ENCODE peak calls at places on chromosomes 7 and 10, in eight cellular contexts. One of them, this sample, is unnamed.

GRCh38 chr10:123379156-123379555 is 225.0 kb downstream of the BUB3 start:
- DNase-seq in transverse colon: no peak
- DNase-seq in HCT116: no peak
- DNase-seq in body of pancreas: no peak
- DNase-seq in ovary: no peak
- DNase-seq in A549: no peak
- DNase-seq in tibial nerve: no peak
- DNase-seq in stomach: no peak
- DNase-seq in this sample: no peak

GRCh38 chr10:71840177-71840711 is 10.8 kb downstream of the PSAP start:
- DNase-seq in ovary: peak
- DNase-seq in transverse colon: peak
- DNase-seq in HCT116: no peak
- DNase-seq in body of pancreas: peak
- DNase-seq in A549: peak
- DNase-seq in tibial nerve: peak
- DNase-seq in stomach: peak
- DNase-seq in this sample: peak

GRCh38 chr7:130959743-130960207 is 225.8 kb upstream of the KLF14 start:
- DNase-seq in HCT116: peak
- DNase-seq in ovary: no peak
- DNase-seq in stomach: no peak
- DNase-seq in A549: peak
- DNase-seq in body of pancreas: no peak
- DNase-seq in transverse colon: no peak
- DNase-seq in tibial nerve: no peak
- DNase-seq in this sample: no peak

GRCh38 chr10:110498982-110499795 is 1.5 kb downstream of the DUSP5 start:
- DNase-seq in A549: peak
- DNase-seq in transverse colon: peak
- DNase-seq in tibial nerve: no peak
- DNase-seq in ovary: no peak
- DNase-seq in HCT116: no peak
- DNase-seq in body of pancreas: no peak
- DNase-seq in stomach: peak
- DNase-seq in this sample: peak

GRCh38 chr7:69205576-69205975 is 392.7 kb upstream of the AUTS2 start:
- DNase-seq in tibial nerve: no peak
- DNase-seq in transverse colon: no peak
- DNase-seq in A549: no peak
- DNase-seq in stomach: no peak
- DNase-seq in HCT116: no peak
- DNase-seq in body of pancreas: no peak
- DNase-seq in ovary: no peak
- DNase-seq in this sample: no peak

GRCh38 chr7:96238976-96239766 is 82.7 kb downstream of the SLC25A13 start:
- DNase-seq in body of pancreas: no peak
- DNase-seq in A549: no peak
- DNase-seq in ovary: no peak
- DNase-seq in HCT116: no peak
- DNase-seq in tibial nerve: no peak
- DNase-seq in stomach: no peak
- DNase-seq in transverse colon: no peak
- DNase-seq in this sample: no peak

GRCh38 chr10:133167693-133168616 is 7.9 kb downstream of the KNDC1 start:
- DNase-seq in ovary: no peak
- DNase-seq in body of pancreas: no peak
- DNase-seq in HCT116: no peak
- DNase-seq in stomach: no peak
- DNase-seq in transverse colon: no peak
- DNase-seq in A549: no peak
- DNase-seq in tibial nerve: no peak
- DNase-seq in this sample: no peak

GRCh38 chr10:69435966-69436520 is 15.2 kb upstream of the TSPAN15 start:
- DNase-seq in body of pancreas: no peak
- DNase-seq in stomach: no peak
- DNase-seq in HCT116: no peak
- DNase-seq in ovary: no peak
- DNase-seq in transverse colon: no peak
- DNase-seq in tibial nerve: no peak
- DNase-seq in A549: no peak
- DNase-seq in this sample: no peak

GRCh38 chr7:129859188-129859587 is 93.6 kb downstream of the UBE2H start:
- DNase-seq in A549: no peak
- DNase-seq in HCT116: no peak
- DNase-seq in ovary: no peak
- DNase-seq in body of pancreas: no peak
- DNase-seq in transverse colon: no peak
- DNase-seq in stomach: no peak
- DNase-seq in tibial nerve: no peak
- DNase-seq in this sample: no peak

GRCh38 chr7:26078437-26079362 is 73.3 kb upstream of the NFE2L3 start:
- DNase-seq in ovary: peak
- DNase-seq in body of pancreas: peak
- DNase-seq in tibial nerve: peak
- DNase-seq in A549: peak
- DNase-seq in HCT116: peak
- DNase-seq in transverse colon: peak
- DNase-seq in stomach: peak
- DNase-seq in this sample: peak

GRCh38 chr7:130486114-130486962 is 5.5 kb upstream of the MEST start:
- DNase-seq in ovary: peak
- DNase-seq in HCT116: peak
- DNase-seq in tibial nerve: no peak
- DNase-seq in body of pancreas: peak
- DNase-seq in transverse colon: peak
- DNase-seq in A549: peak
- DNase-seq in stomach: peak
- DNase-seq in this sample: peak

GRCh38 chr7:41834805-41835694 is 132.2 kb upstream of the INHBA start:
- DNase-seq in ovary: no peak
- DNase-seq in body of pancreas: no peak
- DNase-seq in stomach: no peak
- DNase-seq in transverse colon: no peak
- DNase-seq in A549: no peak
- DNase-seq in tibial nerve: no peak
- DNase-seq in HCT116: no peak
- DNase-seq in this sample: no peak

GRCh38 chr10:43871004-43871439 is 222.3 kb upstream of the ZNF32 start:
- DNase-seq in ovary: no peak
- DNase-seq in HCT116: no peak
- DNase-seq in tibial nerve: no peak
- DNase-seq in A549: no peak
- DNase-seq in stomach: no peak
- DNase-seq in transverse colon: no peak
- DNase-seq in body of pancreas: no peak
- DNase-seq in this sample: no peak

GRCh38 chr10:71765176-71765906 is 8.0 kb downstream of the VSIR start:
- DNase-seq in A549: peak
- DNase-seq in transverse colon: no peak
- DNase-seq in tibial nerve: no peak
- DNase-seq in ovary: no peak
- DNase-seq in HCT116: no peak
- DNase-seq in body of pancreas: no peak
- DNase-seq in stomach: no peak
- DNase-seq in this sample: no peak

GRCh38 chr7:149209518-149210269 is 14.3 kb downstream of the ZNF282 start:
- DNase-seq in ovary: no peak
- DNase-seq in HCT116: peak
- DNase-seq in transverse colon: peak
- DNase-seq in A549: peak
- DNase-seq in body of pancreas: no peak
- DNase-seq in tibial nerve: no peak
- DNase-seq in stomach: peak
- DNase-seq in this sample: peak

GRCh38 chr7:9307131-9307530 is 873.7 kb downstream of the NXPH1 start:
- DNase-seq in stomach: no peak
- DNase-seq in A549: no peak
- DNase-seq in body of pancreas: no peak
- DNase-seq in tibial nerve: no peak
- DNase-seq in transverse colon: no peak
- DNase-seq in ovary: no peak
- DNase-seq in HCT116: no peak
- DNase-seq in this sample: no peak

GRCh38 chr10:102770792-102771191 is 27.0 kb downstream of the WBP1L start:
- DNase-seq in body of pancreas: peak
- DNase-seq in A549: no peak
- DNase-seq in stomach: no peak
- DNase-seq in HCT116: no peak
- DNase-seq in ovary: peak
- DNase-seq in tibial nerve: no peak
- DNase-seq in transverse colon: no peak
- DNase-seq in this sample: no peak

GRCh38 chr7:50220280-50220679 is 84.2 kb upstream of the IKZF1 start:
- DNase-seq in HCT116: no peak
- DNase-seq in A549: no peak
- DNase-seq in tibial nerve: no peak
- DNase-seq in stomach: no peak
- DNase-seq in body of pancreas: no peak
- DNase-seq in ovary: no peak
- DNase-seq in transverse colon: no peak
- DNase-seq in this sample: no peak

GRCh38 chr10:74871595-74872382 is 45.4 kb downstream of the KAT6B start:
- DNase-seq in stomach: no peak
- DNase-seq in HCT116: no peak
- DNase-seq in body of pancreas: no peak
- DNase-seq in tibial nerve: no peak
- DNase-seq in A549: no peak
- DNase-seq in transverse colon: peak
- DNase-seq in ovary: no peak
- DNase-seq in this sample: no peak

GRCh38 chr7:90625562-90625961 is 29.4 kb downstream of the CDK14 start:
- DNase-seq in ovary: peak
- DNase-seq in body of pancreas: peak
- DNase-seq in A549: no peak
- DNase-seq in tibial nerve: no peak
- DNase-seq in stomach: no peak
- DNase-seq in HCT116: no peak
- DNase-seq in transverse colon: peak
- DNase-seq in this sample: no peak

GRCh38 chr7:512541-513311 is 6.9 kb downstream of the PDGFA start:
- DNase-seq in HCT116: no peak
- DNase-seq in tibial nerve: no peak
- DNase-seq in transverse colon: peak
- DNase-seq in body of pancreas: peak
- DNase-seq in stomach: peak
- DNase-seq in ovary: no peak
- DNase-seq in A549: no peak
- DNase-seq in this sample: peak

GRCh38 chr7:97015279-97015678 is 9.4 kb downstream of the DLX5 start:
- DNase-seq in transverse colon: no peak
- DNase-seq in ovary: no peak
- DNase-seq in stomach: no peak
- DNase-seq in body of pancreas: no peak
- DNase-seq in A549: no peak
- DNase-seq in tibial nerve: no peak
- DNase-seq in HCT116: no peak
- DNase-seq in this sample: no peak

GRCh38 chr10:30398788-30399187 is 35.2 kb upstream of the MAP3K8 start:
- DNase-seq in HCT116: no peak
- DNase-seq in ovary: no peak
- DNase-seq in body of pancreas: no peak
- DNase-seq in transverse colon: no peak
- DNase-seq in stomach: no peak
- DNase-seq in A549: peak
- DNase-seq in tibial nerve: no peak
- DNase-seq in this sample: no peak

GRCh38 chr7:48246073-48246472 is 74.8 kb downstream of the ABCA13 start:
- DNase-seq in A549: no peak
- DNase-seq in ovary: no peak
- DNase-seq in tibial nerve: no peak
- DNase-seq in stomach: no peak
- DNase-seq in transverse colon: no peak
- DNase-seq in HCT116: no peak
- DNase-seq in body of pancreas: no peak
- DNase-seq in this sample: no peak

GRCh38 chr7:104482362-104483042 is 154.1 kb downstream of the LHFPL3 start:
- DNase-seq in HCT116: no peak
- DNase-seq in body of pancreas: peak
- DNase-seq in transverse colon: peak
- DNase-seq in tibial nerve: no peak
- DNase-seq in ovary: no peak
- DNase-seq in A549: no peak
- DNase-seq in stomach: no peak
- DNase-seq in this sample: no peak
- TF ChIP-seq POLR2A in HCT116: no peak
- TF ChIP-seq POLR2A in body of pancreas: no peak
- TF ChIP-seq POLR2A in transverse colon: no peak
- TF ChIP-seq POLR2A in tibial nerve: no peak
- TF ChIP-seq POLR2A in ovary: no peak
- TF ChIP-seq POLR2A in A549: no peak
- TF ChIP-seq POLR2A in stomach: no peak
- TF ChIP-seq POLR2A in this sample: no peak

GRCh38 chr7:151342811-151343210 is 1.2 kb downstream of the NUB1 start:
- DNase-seq in ovary: no peak
- DNase-seq in tibial nerve: no peak
- DNase-seq in transverse colon: no peak
- DNase-seq in A549: no peak
- DNase-seq in HCT116: no peak
- DNase-seq in stomach: no peak
- DNase-seq in body of pancreas: no peak
- DNase-seq in this sample: no peak
- TF ChIP-seq CTCF in ovary: no peak
- TF ChIP-seq CTCF in tibial nerve: no peak
- TF ChIP-seq CTCF in transverse colon: no peak
- TF ChIP-seq CTCF in A549: no peak
- TF ChIP-seq CTCF in HCT116: no peak
- TF ChIP-seq CTCF in stomach: no peak
- TF ChIP-seq CTCF in body of pancreas: no peak
- TF ChIP-seq CTCF in this sample: no peak

GRCh38 chr10:63798599-63799498 is 277.6 kb downstream of the REEP3 start:
- DNase-seq in HCT116: no peak
- DNase-seq in stomach: peak
- DNase-seq in ovary: peak
- DNase-seq in tibial nerve: peak
- DNase-seq in body of pancreas: peak
- DNase-seq in A549: peak
- DNase-seq in transverse colon: peak
- DNase-seq in this sample: no peak
- TF ChIP-seq POLR2A in HCT116: no peak
- TF ChIP-seq POLR2A in stomach: no peak
- TF ChIP-seq POLR2A in ovary: no peak
- TF ChIP-seq POLR2A in tibial nerve: no peak
- TF ChIP-seq POLR2A in body of pancreas: no peak
- TF ChIP-seq POLR2A in A549: no peak
- TF ChIP-seq POLR2A in transverse colon: no peak
- TF ChIP-seq POLR2A in this sample: no peak

DNA sequence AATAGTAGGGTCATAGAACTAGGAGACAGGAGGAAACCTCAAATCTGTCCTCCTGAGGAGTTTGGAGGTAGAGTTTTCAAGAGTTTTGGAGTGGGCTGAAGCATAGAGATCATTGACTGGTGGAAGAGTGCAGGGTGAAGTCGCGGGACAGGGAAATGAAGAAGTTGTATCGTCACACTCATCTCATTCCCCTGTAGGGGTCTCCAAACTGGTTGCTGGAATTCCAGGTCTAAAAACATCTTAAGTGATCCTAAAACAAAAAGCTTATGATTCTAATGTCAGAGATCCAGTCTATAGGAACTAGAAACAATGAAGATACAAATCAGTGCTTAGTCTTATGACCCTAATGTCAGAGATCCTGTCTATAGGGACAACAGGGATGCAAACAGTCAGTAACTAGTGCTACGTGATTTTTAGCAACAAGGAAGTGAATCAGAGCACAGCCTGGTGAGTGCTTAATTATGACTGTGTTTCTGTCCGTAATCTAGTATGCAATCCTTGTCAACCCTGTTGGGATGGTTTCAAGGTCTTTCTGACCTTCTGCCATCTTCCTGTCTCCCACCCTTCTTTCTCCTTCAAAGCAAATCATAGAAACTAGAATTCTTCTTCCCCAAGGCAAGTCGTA is 139.4 kb downstream of the SKIDA1 start:
- DNase-seq in ovary: no peak
- DNase-seq in tibial nerve: no peak
- DNase-seq in A549: no peak
- DNase-seq in stomach: no peak
- DNase-seq in body of pancreas: no peak
- DNase-seq in transverse colon: no peak
- DNase-seq in HCT116: no peak
- DNase-seq in this sample: no peak
- TF ChIP-seq CTCF in ovary: no peak
- TF ChIP-seq CTCF in tibial nerve: no peak
- TF ChIP-seq CTCF in A549: no peak
- TF ChIP-seq CTCF in stomach: no peak
- TF ChIP-seq CTCF in body of pancreas: no peak
- TF ChIP-seq CTCF in transverse colon: no peak
- TF ChIP-seq CTCF in HCT116: no peak
- TF ChIP-seq CTCF in this sample: no peak

This sample was measured in Peyer's patch.